ENCODE peak calls at places on chromosomes 7 and 10, in seven cellular contexts. Z, X, J, P, E, F and Q are unnamed samples.

GRCh38 chr7:103632972-103633371 is 187.0 kb upstream of the SLC26A5 start:
- DNase-seq in Z (no peak), X (no peak), J (no peak), P (peak; percentile 62), E (no peak), F (no peak), Q (no peak)

GRCh38 chr10:11756766-11757315 is 14.7 kb downstream of the ECHDC3 start:
- DNase-seq in Z (no peak), X (no peak), J (no peak), P (no peak), E (no peak), F (no peak), Q (no peak)

GRCh38 chr7:86920154-86920553 is 139.3 kb downstream of the ELAPOR2 start:
- DNase-seq in Z (no peak), X (no peak), J (no peak), P (no peak), E (no peak), F (no peak), Q (no peak)

GRCh38 chr10:125001313-125002043 is 59.6 kb downstream of the ZRANB1 start:
- DNase-seq in Z (no peak), X (no peak), J (no peak), P (no peak), E (no peak), F (no peak), Q (no peak)

GRCh38 chr7:143145-143751 is 49.1 kb upstream of the FAM20C start:
- DNase-seq in Z (no peak), X (no peak), J (no peak), P (no peak), E (no peak), F (no peak), Q (no peak)

GRCh38 chr10:73850863-73851461 is 23.4 kb downstream of the CAMK2G start:
- DNase-seq in Z (peak; percentile 92), X (no peak), J (peak; percentile 59), P (peak; percentile 50), E (no peak), F (no peak), Q (no peak)

GRCh38 chr7:69996132-69996531 is 397.9 kb downstream of the AUTS2 start:
- DNase-seq in Z (no peak), X (no peak), J (no peak), P (no peak), E (no peak), F (no peak), Q (no peak)

GRCh38 chr7:104971290-104972071 is 42.5 kb upstream of the KMT2E start:
- DNase-seq in Z (no peak), X (no peak), J (no peak), P (peak; percentile 60), E (no peak), F (no peak), Q (no peak)

GRCh38 chr7:124765401-124766352 is at the start of gene GPR37:
- DNase-seq in Z (peak; percentile 97), X (peak; percentile 95), J (peak; percentile 95), P (peak; percentile 93), E (peak; percentile 92), F (peak; percentile 85), Q (peak; percentile 70)

GRCh38 chr10:110006358-110007170 is 1.2 kb upstream of the ADD3 start:
- DNase-seq in Z (peak; percentile 47), X (peak; percentile 33), J (peak; percentile 69), P (peak; percentile 70), E (no peak), F (no peak), Q (peak; percentile 31)

GRCh38 chr7:134891262-134892001 is 94.9 kb upstream of the AGBL3 start:
- DNase-seq in Z (peak; percentile 97), X (peak; percentile 77), J (peak; percentile 88), P (peak; percentile 92), E (peak; percentile 86), F (peak; percentile 80), Q (peak; percentile 61)

GRCh38 chr10:97580421-97581367 is 3.5 kb upstream of the HOGA1 start:
- DNase-seq in Z (no peak), X (no peak), J (no peak), P (no peak), E (no peak), F (no peak), Q (no peak)

GRCh38 chr7:112199035-112199655 is 7.1 kb downstream of the DOCK4 start:
- DNase-seq in Z (no peak), X (no peak), J (no peak), P (peak; percentile 54), E (no peak), F (no peak), Q (no peak)

GRCh38 chr7:112199672-112200071 is 6.5 kb downstream of the DOCK4 start:
- DNase-seq in Z (no peak), X (no peak), J (no peak), P (no peak), E (no peak), F (no peak), Q (no peak)

GRCh38 chr7:112192236-112193154 is 13.7 kb downstream of the DOCK4 start:
- DNase-seq in Z (peak; percentile 6), X (no peak), J (peak; percentile 71), P (peak; percentile 88), E (peak; percentile 53), F (no peak), Q (no peak)

GRCh38 chr7:112193915-112194502 is 12.2 kb downstream of the DOCK4 start:
- DNase-seq in Z (no peak), X (no peak), J (no peak), P (no peak), E (no peak), F (no peak), Q (no peak)

DNA sequence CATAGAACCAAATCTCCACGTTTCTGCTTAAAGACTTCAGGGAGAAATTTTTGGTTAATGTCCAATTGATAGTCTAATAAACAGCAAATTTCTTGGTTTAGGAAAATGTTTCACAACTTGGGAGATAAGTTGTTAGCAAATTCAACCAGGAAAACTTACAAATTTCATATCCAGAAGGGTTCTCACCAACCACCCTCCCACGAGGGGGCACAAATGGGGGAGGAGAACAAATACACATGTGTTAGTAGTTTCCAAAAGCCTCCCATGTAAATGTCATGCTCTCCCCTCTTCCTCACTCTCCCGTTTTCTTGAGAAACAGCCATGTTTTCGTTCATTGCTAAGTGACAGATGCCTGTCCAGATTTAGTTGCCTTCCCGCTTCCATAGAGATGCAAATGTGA is 10.5 kb downstream of the DOCK4 start:
- DNase-seq in Z (no peak), X (no peak), J (no peak), P (no peak), E (no peak), F (no peak), Q (no peak)
- H3K18ac ChIP-seq in Z (no peak overlapping the region), X (no peak overlapping the region), J (no peak overlapping the region), P (no peak overlapping the region), E (no peak overlapping the region), F (no peak overlapping the region), Q (no peak overlapping the region)

GRCh38 chr7:157299317-157299612 is 37.5 kb upstream of the DNAJB6 start:
- DNase-seq in Z (no peak), X (no peak), J (no peak), P (no peak), E (no peak), F (no peak), Q (no peak)

GRCh38 chr7:157300406-157300770 is 36.4 kb upstream of the DNAJB6 start:
- DNase-seq in Z (no peak), X (no peak), J (no peak), P (no peak), E (no peak), F (no peak), Q (no peak)

GRCh38 chr7:157299613-157300405 is 37.0 kb upstream of the DNAJB6 start:
- DNase-seq in Z (no peak), X (no peak), J (no peak), P (no peak), E (no peak), F (no peak), Q (no peak)

GRCh38 chr7:157306836-157307533 is 29.8 kb upstream of the DNAJB6 start:
- DNase-seq in Z (peak; percentile 68), X (no peak), J (no peak), P (no peak), E (peak; percentile 89), F (no peak), Q (no peak)

DNA sequence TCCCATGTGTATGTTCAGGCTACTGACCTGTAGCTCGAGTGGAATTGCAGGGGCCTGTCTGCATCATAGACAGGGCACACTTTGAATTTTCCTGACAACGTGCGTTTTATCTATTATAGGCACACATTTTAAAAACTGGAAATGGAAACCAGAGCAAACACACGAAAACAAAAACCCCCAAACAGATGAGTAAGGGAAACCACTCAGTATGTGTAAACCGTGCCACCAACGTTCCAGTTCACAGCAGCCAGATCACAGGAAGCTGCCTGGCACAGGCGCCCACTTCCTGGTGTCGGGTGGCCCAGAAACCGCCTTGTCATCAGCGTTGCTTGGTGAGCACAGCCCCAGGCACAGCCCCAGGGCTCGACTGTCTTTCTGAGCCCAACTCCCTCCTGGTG is 34.5 kb upstream of the DNAJB6 start:
- DNase-seq in Z (peak; percentile 61), X (peak; percentile 63), J (no peak), P (peak; percentile 33), E (peak; percentile 80), F (no peak), Q (no peak)
- H3K27me3 ChIP-seq in Z (no peaks in the 10 kb centered on the region), X (no peaks in the 10 kb centered on the region), J (no peaks in the 10 kb centered on the region), P (no peaks in the 10 kb centered on the region), E (no peaks in the 10 kb centered on the region), F (no peaks in the 10 kb centered on the region), Q (no peaks in the 10 kb centered on the region)

GRCh38 chr7:91551377-91552175 is 287.3 kb downstream of the FZD1 start:
- DNase-seq in Z (no peak), X (no peak), J (no peak), P (peak; percentile 8), E (no peak), F (no peak), Q (no peak)
- H3K4me2 ChIP-seq in Z (no peak overlapping the region), X (no peak overlapping the region), J (no peak overlapping the region), P (no peak overlapping the region), E (no peak overlapping the region), F (no peak overlapping the region), Q (no peak overlapping the region)

GRCh38 chr10:101007915-101008822 is 8.6 kb downstream of the LZTS2 start:
- DNase-seq in Z (no peak), X (no peak), J (no peak), P (no peak), E (no peak), F (no peak), Q (no peak)

GRCh38 chr10:101006593-101007098 is 7.0 kb downstream of the LZTS2 start:
- DNase-seq in Z (no peak), X (no peak), J (no peak), P (peak; percentile 32), E (no peak), F (no peak), Q (no peak)

GRCh38 chr10:101007099-101007711 is 7.6 kb downstream of the LZTS2 start:
- DNase-seq in Z (no peak), X (no peak), J (no peak), P (peak; percentile 66), E (no peak), F (no peak), Q (no peak)

GRCh38 chr10:101010329-101010728 is 10.7 kb downstream of the LZTS2 start:
- DNase-seq in Z (no peak), X (no peak), J (no peak), P (no peak), E (no peak), F (peak; percentile 44), Q (no peak)

DNA sequence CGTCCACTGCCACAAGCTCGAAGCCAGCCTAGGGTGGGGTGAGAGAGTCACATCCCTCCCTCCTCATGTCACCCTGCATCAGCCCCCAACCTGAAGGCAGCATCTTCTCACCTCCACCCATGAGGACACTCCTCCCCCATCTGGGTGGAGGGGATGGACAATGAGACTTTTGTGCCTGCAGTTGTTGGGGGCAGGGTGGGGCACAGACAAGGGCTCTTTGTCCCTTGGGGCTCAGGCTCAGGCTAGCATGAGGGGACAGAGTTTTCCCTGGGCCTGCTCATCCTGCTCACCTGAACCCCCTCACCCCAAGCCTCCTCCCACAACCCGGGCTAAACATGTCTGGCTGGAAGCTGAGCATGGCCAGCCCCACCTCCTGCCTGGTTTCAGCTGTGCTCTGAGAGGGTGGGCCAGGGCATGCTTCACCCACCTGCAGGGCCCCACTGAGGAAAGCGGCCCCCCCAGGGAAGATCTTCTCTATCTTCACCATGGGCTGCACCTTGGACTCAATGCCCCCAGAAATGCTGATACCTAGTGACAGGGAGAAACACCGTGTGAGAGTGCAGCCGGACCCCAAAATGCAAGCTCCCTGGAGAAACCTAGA is 9.3 kb downstream of the LZTS2 start:
- DNase-seq in Z (no peak), X (no peak), J (no peak), P (no peak), E (no peak), F (no peak), Q (no peak)
- H3K18ac ChIP-seq in Z (no peak overlapping the region), X (no peak overlapping the region), J (no peak overlapping the region), P (no peak overlapping the region), E (no peak overlapping the region), F (no peak overlapping the region), Q (peak overlapping the region; percentile 90)